ENCODE peak calls at places on chromosomes 6 and 20, in five cellular contexts. One of them, this sample, is unnamed.

GRCh38 chr6:144657691-144658090 is 372.6 kb downstream of the UTRN start:
- DNase-seq in Daoy: peak; percentile 51
- DNase-seq in 8988T: no peak
- DNase-seq in HTR-8/SVneo: no peak
- DNase-seq in stimulated activated naive CD8-positive, alpha-beta T cell treated with anti-CD3 and anti-CD28 coated beads, Interleukin-15, amount 100 ng/mL, for 72 hours: no peak
- DNase-seq in this sample: no peak

GRCh38 chr6:13190391-13190790 is 137.9 kb downstream of the TBC1D7 start:
- DNase-seq in Daoy: no peak
- DNase-seq in 8988T: no peak
- DNase-seq in HTR-8/SVneo: no peak
- DNase-seq in stimulated activated naive CD8-positive, alpha-beta T cell treated with anti-CD3 and anti-CD28 coated beads, Interleukin-15, amount 100 ng/mL, for 72 hours: no peak
- DNase-seq in this sample: no peak

GRCh38 chr20:63183422-63184146 is 32.3 kb downstream of the YTHDF1 start:
- DNase-seq in Daoy: peak; percentile 53
- DNase-seq in HTR-8/SVneo: peak; percentile 82
- DNase-seq in stimulated activated naive CD8-positive, alpha-beta T cell treated with anti-CD3 and anti-CD28 coated beads, Interleukin-15, amount 100 ng/mL, for 72 hours: peak; percentile 64
- DNase-seq in 8988T: peak; percentile 89
- DNase-seq in this sample: peak; percentile 72

GRCh38 chr20:32356935-32357868 is 929 bp upstream of the ASXL1 start:
- DNase-seq in Daoy: no peak
- DNase-seq in HTR-8/SVneo: no peak
- DNase-seq in 8988T: no peak
- DNase-seq in stimulated activated naive CD8-positive, alpha-beta T cell treated with anti-CD3 and anti-CD28 coated beads, Interleukin-15, amount 100 ng/mL, for 72 hours: no peak
- DNase-seq in this sample: peak; percentile 35

GRCh38 chr20:18428490-18429173 is 38.2 kb downstream of the DZANK1 start:
- DNase-seq in stimulated activated naive CD8-positive, alpha-beta T cell treated with anti-CD3 and anti-CD28 coated beads, Interleukin-15, amount 100 ng/mL, for 72 hours: no peak
- DNase-seq in Daoy: peak; percentile 7
- DNase-seq in HTR-8/SVneo: no peak
- DNase-seq in 8988T: no peak
- DNase-seq in this sample: no peak

GRCh38 chr6:130050230-130050629 is 31.8 kb downstream of the L3MBTL3 start:
- DNase-seq in stimulated activated naive CD8-positive, alpha-beta T cell treated with anti-CD3 and anti-CD28 coated beads, Interleukin-15, amount 100 ng/mL, for 72 hours: no peak
- DNase-seq in Daoy: no peak
- DNase-seq in 8988T: no peak
- DNase-seq in HTR-8/SVneo: no peak
- DNase-seq in this sample: no peak

GRCh38 chr6:75759207-75759606 is 10.2 kb downstream of the MYO6 start:
- DNase-seq in stimulated activated naive CD8-positive, alpha-beta T cell treated with anti-CD3 and anti-CD28 coated beads, Interleukin-15, amount 100 ng/mL, for 72 hours: no peak
- DNase-seq in 8988T: no peak
- DNase-seq in HTR-8/SVneo: no peak
- DNase-seq in Daoy: no peak
- DNase-seq in this sample: no peak

GRCh38 chr6:166633732-166634535 is 6.9 kb upstream of the RPS6KA2 start:
- DNase-seq in Daoy: no peak
- DNase-seq in stimulated activated naive CD8-positive, alpha-beta T cell treated with anti-CD3 and anti-CD28 coated beads, Interleukin-15, amount 100 ng/mL, for 72 hours: no peak
- DNase-seq in HTR-8/SVneo: no peak
- DNase-seq in 8988T: no peak
- DNase-seq in this sample: no peak

GRCh38 chr20:38110525-38111178 is 54.4 kb downstream of the TGM2 start:
- DNase-seq in HTR-8/SVneo: no peak
- DNase-seq in 8988T: no peak
- DNase-seq in stimulated activated naive CD8-positive, alpha-beta T cell treated with anti-CD3 and anti-CD28 coated beads, Interleukin-15, amount 100 ng/mL, for 72 hours: no peak
- DNase-seq in Daoy: no peak
- DNase-seq in this sample: no peak

GRCh38 chr6:169428532-169428931 is 174.9 kb upstream of the THBS2 start:
- DNase-seq in stimulated activated naive CD8-positive, alpha-beta T cell treated with anti-CD3 and anti-CD28 coated beads, Interleukin-15, amount 100 ng/mL, for 72 hours: no peak
- DNase-seq in HTR-8/SVneo: no peak
- DNase-seq in 8988T: no peak
- DNase-seq in Daoy: no peak
- DNase-seq in this sample: no peak

GRCh38 chr6:246349-246748 is 45.9 kb upstream of the DUSP22 start:
- DNase-seq in 8988T: no peak
- DNase-seq in stimulated activated naive CD8-positive, alpha-beta T cell treated with anti-CD3 and anti-CD28 coated beads, Interleukin-15, amount 100 ng/mL, for 72 hours: no peak
- DNase-seq in Daoy: peak; percentile 67
- DNase-seq in HTR-8/SVneo: no peak
- DNase-seq in this sample: no peak

GRCh38 chr6:89120371-89120770 is 2.5 kb upstream of the SRSF12 start:
- DNase-seq in Daoy: peak; percentile 15
- DNase-seq in 8988T: no peak
- DNase-seq in HTR-8/SVneo: no peak
- DNase-seq in stimulated activated naive CD8-positive, alpha-beta T cell treated with anti-CD3 and anti-CD28 coated beads, Interleukin-15, amount 100 ng/mL, for 72 hours: no peak
- DNase-seq in this sample: no peak

GRCh38 chr20:51082988-51083387 is 60.1 kb upstream of the KCNG1 start:
- DNase-seq in HTR-8/SVneo: no peak
- DNase-seq in Daoy: no peak
- DNase-seq in stimulated activated naive CD8-positive, alpha-beta T cell treated with anti-CD3 and anti-CD28 coated beads, Interleukin-15, amount 100 ng/mL, for 72 hours: no peak
- DNase-seq in 8988T: no peak
- DNase-seq in this sample: no peak

GRCh38 chr20:58088625-58089024 is 139.8 kb downstream of the ANKRD60 start:
- DNase-seq in HTR-8/SVneo: no peak
- DNase-seq in Daoy: no peak
- DNase-seq in stimulated activated naive CD8-positive, alpha-beta T cell treated with anti-CD3 and anti-CD28 coated beads, Interleukin-15, amount 100 ng/mL, for 72 hours: no peak
- DNase-seq in 8988T: no peak
- DNase-seq in this sample: no peak

GRCh38 chr6:4880373-4880762 is 104.2 kb downstream of the CDYL start:
- DNase-seq in 8988T: no peak
- DNase-seq in HTR-8/SVneo: no peak
- DNase-seq in Daoy: no peak
- DNase-seq in stimulated activated naive CD8-positive, alpha-beta T cell treated with anti-CD3 and anti-CD28 coated beads, Interleukin-15, amount 100 ng/mL, for 72 hours: no peak
- DNase-seq in this sample: no peak

GRCh38 chr6:108383967-108384366 is 89.1 kb downstream of the AFG1L start:
- DNase-seq in HTR-8/SVneo: no peak
- DNase-seq in stimulated activated naive CD8-positive, alpha-beta T cell treated with anti-CD3 and anti-CD28 coated beads, Interleukin-15, amount 100 ng/mL, for 72 hours: no peak
- DNase-seq in Daoy: no peak
- DNase-seq in 8988T: no peak
- DNase-seq in this sample: no peak

GRCh38 chr6:165850434-165851019 is 187.5 kb upstream of the PDE10A start:
- DNase-seq in stimulated activated naive CD8-positive, alpha-beta T cell treated with anti-CD3 and anti-CD28 coated beads, Interleukin-15, amount 100 ng/mL, for 72 hours: peak; percentile 34
- DNase-seq in 8988T: peak; percentile 68
- DNase-seq in HTR-8/SVneo: peak; percentile 38
- DNase-seq in Daoy: peak; percentile 54
- DNase-seq in this sample: peak; percentile 53

GRCh38 chr6:63611560-63611959 is 24.0 kb upstream of the PHF3 start:
- DNase-seq in HTR-8/SVneo: no peak
- DNase-seq in 8988T: no peak
- DNase-seq in stimulated activated naive CD8-positive, alpha-beta T cell treated with anti-CD3 and anti-CD28 coated beads, Interleukin-15, amount 100 ng/mL, for 72 hours: no peak
- DNase-seq in Daoy: no peak
- DNase-seq in this sample: no peak

GRCh38 chr20:54657268-54657826 is 182.0 kb downstream of the DOK5 start:
- DNase-seq in HTR-8/SVneo: no peak
- DNase-seq in 8988T: no peak
- DNase-seq in Daoy: no peak
- DNase-seq in stimulated activated naive CD8-positive, alpha-beta T cell treated with anti-CD3 and anti-CD28 coated beads, Interleukin-15, amount 100 ng/mL, for 72 hours: no peak
- DNase-seq in this sample: no peak

GRCh38 chr6:129683606-129684322 is 26.2 kb downstream of the ARHGAP18 start:
- DNase-seq in Daoy: peak; percentile 97
- DNase-seq in HTR-8/SVneo: peak; percentile 93
- DNase-seq in stimulated activated naive CD8-positive, alpha-beta T cell treated with anti-CD3 and anti-CD28 coated beads, Interleukin-15, amount 100 ng/mL, for 72 hours: peak; percentile 34
- DNase-seq in 8988T: peak; percentile 47
- DNase-seq in this sample: peak; percentile 54

GRCh38 chr6:69265706-69266105 is 531.1 kb downstream of the LMBRD1 start:
- DNase-seq in Daoy: no peak
- DNase-seq in 8988T: no peak
- DNase-seq in stimulated activated naive CD8-positive, alpha-beta T cell treated with anti-CD3 and anti-CD28 coated beads, Interleukin-15, amount 100 ng/mL, for 72 hours: no peak
- DNase-seq in HTR-8/SVneo: no peak
- DNase-seq in this sample: no peak

GRCh38 chr6:81808834-81809598 is 56.5 kb upstream of the TENT5A start:
- DNase-seq in HTR-8/SVneo: no peak
- DNase-seq in stimulated activated naive CD8-positive, alpha-beta T cell treated with anti-CD3 and anti-CD28 coated beads, Interleukin-15, amount 100 ng/mL, for 72 hours: no peak
- DNase-seq in 8988T: no peak
- DNase-seq in Daoy: no peak
- DNase-seq in this sample: no peak

GRCh38 chr6:36130672-36131516 is 581 bp downstream of the MAPK13 start:
- DNase-seq in 8988T: peak; percentile 85
- DNase-seq in stimulated activated naive CD8-positive, alpha-beta T cell treated with anti-CD3 and anti-CD28 coated beads, Interleukin-15, amount 100 ng/mL, for 72 hours: peak; percentile 69
- DNase-seq in Daoy: no peak
- DNase-seq in HTR-8/SVneo: no peak
- DNase-seq in this sample: no peak

GRCh38 chr6:33343953-33344611 is 26.5 kb upstream of the ZBTB22 start:
- DNase-seq in HTR-8/SVneo: no peak
- DNase-seq in Daoy: no peak
- DNase-seq in stimulated activated naive CD8-positive, alpha-beta T cell treated with anti-CD3 and anti-CD28 coated beads, Interleukin-15, amount 100 ng/mL, for 72 hours: peak; percentile 25
- DNase-seq in 8988T: no peak
- DNase-seq in this sample: no peak

GRCh38 chr6:22752522-22752921 is 183.2 kb downstream of the HDGFL1 start:
- DNase-seq in 8988T: no peak
- DNase-seq in stimulated activated naive CD8-positive, alpha-beta T cell treated with anti-CD3 and anti-CD28 coated beads, Interleukin-15, amount 100 ng/mL, for 72 hours: no peak
- DNase-seq in HTR-8/SVneo: no peak
- DNase-seq in Daoy: no peak
- DNase-seq in this sample: no peak